ENCODE peak calls at places on chromosomes 3 and 15, in seven cellular contexts. H is ovary, O is HepG2, P is IMR-90, F is testis, G is Peyer's patch, L is tibial nerve. Q is an unnamed sample.

GRCh38 chr3:15645740-15646490 is 44.4 kb downstream of the BTD start:
- DNase-seq in H (peak), O (no peak), P (peak), F (no peak), G (no peak), L (no peak), Q (no peak)

GRCh38 chr3:188006726-188007393 is 147.1 kb upstream of the LPP start:
- DNase-seq in H (no peak), O (no peak), P (no peak), F (no peak), G (no peak), L (no peak), Q (no peak)

GRCh38 chr15:74525946-74526345 is 15.1 kb upstream of the ARID3B start:
- DNase-seq in H (no peak), O (no peak), P (peak), F (no peak), G (no peak), L (no peak), Q (no peak)

GRCh38 chr3:118972974-118973373 is 61.7 kb downstream of the IGSF11 start:
- DNase-seq in H (no peak), O (no peak), P (no peak), F (no peak), G (no peak), L (no peak), Q (no peak)

GRCh38 chr3:63349583-63350177 is 71.6 kb downstream of the SYNPR start:
- DNase-seq in H (no peak), O (peak), P (peak), F (peak), G (peak), L (no peak), Q (no peak)

GRCh38 chr15:88636039-88636438 is 2.8 kb upstream of the ISG20 start:
- DNase-seq in H (no peak), O (no peak), P (no peak), F (no peak), G (peak), L (no peak), Q (no peak)

GRCh38 chr3:190117995-190118394 is 2.7 kb downstream of the P3H2 start:
- DNase-seq in H (no peak), O (no peak), P (peak), F (no peak), G (no peak), L (no peak), Q (no peak)

GRCh38 chr3:190074817-190075216 is 45.9 kb downstream of the P3H2 start:
- DNase-seq in H (no peak), O (no peak), P (no peak), F (no peak), G (no peak), L (no peak), Q (no peak)

GRCh38 chr3:125165948-125166553 is 46.5 kb downstream of the SLC12A8 start:
- DNase-seq in H (no peak), O (no peak), P (no peak), F (no peak), G (no peak), L (no peak), Q (no peak)

GRCh38 chr3:8869613-8870012 is 93.7 kb downstream of the RAD18 start:
- DNase-seq in H (no peak), O (peak), P (peak), F (no peak), G (no peak), L (no peak), Q (no peak)

GRCh38 chr15:101549647-101550046 is 60.1 kb upstream of the PCSK6 start:
- DNase-seq in H (no peak), O (no peak), P (no peak), F (no peak), G (no peak), L (no peak), Q (no peak)

GRCh38 chr3:11668243-11669232 is 24.8 kb upstream of the VGLL4 start:
- DNase-seq in H (no peak), O (no peak), P (peak), F (no peak), G (no peak), L (no peak), Q (no peak)

GRCh38 chr15:59632714-59633113 is 21.1 kb downstream of the GCNT3 start:
- DNase-seq in H (no peak), O (peak), P (no peak), F (peak), G (no peak), L (no peak), Q (no peak)

GRCh38 chr3:105853801-105854432 is 14.9 kb downstream of the CBLB start:
- DNase-seq in H (no peak), O (no peak), P (no peak), F (no peak), G (peak), L (no peak), Q (no peak)
- TF ChIP-seq POLR2A in H (no peak), O (no peak), P (no peak), F (no peak), G (no peak), L (no peak), Q (no peak)

GRCh38 chr15:90231028-90232017 is 2.4 kb downstream of the CIB1 start:
- DNase-seq in H (no peak), O (no peak), P (no peak), F (peak), G (peak), L (no peak), Q (peak)
- H3K27ac ChIP-seq in H (no peak), O (no peak), P (no peak), F (no peak), G (peak), L (peak), Q (peak)

DNA sequence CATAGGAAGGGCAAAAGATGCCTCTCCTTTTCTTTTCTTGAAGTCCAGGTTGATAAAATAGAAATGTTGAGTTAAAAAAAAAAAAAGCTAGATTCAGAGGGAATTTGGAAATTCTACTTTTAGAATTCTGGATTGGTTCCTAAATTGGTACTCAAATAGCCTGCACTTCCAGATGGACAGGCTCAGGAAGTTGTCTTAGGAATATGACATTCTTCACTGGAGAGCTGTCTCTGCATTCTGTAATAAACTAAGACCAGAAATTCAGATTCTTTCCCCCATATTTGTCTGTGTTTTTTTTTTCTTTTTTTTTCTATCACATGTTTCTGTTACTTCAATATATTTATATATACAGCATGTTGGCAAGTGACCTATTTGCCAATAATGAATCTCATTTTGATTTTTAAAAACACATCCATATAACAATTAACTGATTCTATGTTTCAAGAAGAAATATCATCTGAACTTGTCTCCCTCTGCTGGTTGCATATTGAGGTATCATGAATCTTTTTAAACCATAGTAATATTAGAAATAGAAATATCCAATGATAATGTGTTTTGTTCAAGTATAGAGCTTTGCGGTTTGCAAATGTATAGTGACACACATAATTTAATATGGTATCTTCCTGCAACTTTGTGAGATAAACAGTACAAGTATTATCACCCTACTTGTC is 8.5 kb upstream of the LSAMP start:
- DNase-seq in H (no peak), O (no peak), P (peak), F (no peak), G (no peak), L (no peak), Q (no peak)
- TF ChIP-seq CTCF in H (no peak), O (no peak), P (peak), F (no peak), G (no peak), L (no peak), Q (no peak)

DNA sequence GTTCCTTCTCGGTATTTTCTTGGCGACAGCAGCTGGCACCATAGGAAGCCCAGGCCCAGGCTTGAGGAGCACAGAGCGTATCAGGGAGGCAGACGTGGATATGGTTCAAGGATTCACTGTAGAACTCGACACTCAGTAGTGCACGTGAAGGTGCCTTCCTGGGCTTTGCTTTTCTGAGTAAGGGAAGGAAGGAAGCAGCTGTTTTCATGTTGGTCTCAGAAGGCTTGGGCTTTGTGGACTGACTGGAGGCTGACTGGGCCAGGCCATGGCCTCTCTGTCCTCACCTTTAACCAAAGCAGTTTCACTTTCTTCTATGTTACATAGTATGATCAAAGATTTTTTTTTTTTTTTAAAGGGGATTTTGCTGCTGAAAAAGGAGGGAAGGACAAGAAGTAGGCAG is 6.9 kb upstream of the GHRL start:
- DNase-seq in H (no peak), O (no peak), P (no peak), F (no peak), G (no peak), L (no peak), Q (no peak)
- TF ChIP-seq POLR2A in H (no peak), O (no peak), P (no peak), F (no peak), G (no peak), L (no peak), Q (no peak)

DNA sequence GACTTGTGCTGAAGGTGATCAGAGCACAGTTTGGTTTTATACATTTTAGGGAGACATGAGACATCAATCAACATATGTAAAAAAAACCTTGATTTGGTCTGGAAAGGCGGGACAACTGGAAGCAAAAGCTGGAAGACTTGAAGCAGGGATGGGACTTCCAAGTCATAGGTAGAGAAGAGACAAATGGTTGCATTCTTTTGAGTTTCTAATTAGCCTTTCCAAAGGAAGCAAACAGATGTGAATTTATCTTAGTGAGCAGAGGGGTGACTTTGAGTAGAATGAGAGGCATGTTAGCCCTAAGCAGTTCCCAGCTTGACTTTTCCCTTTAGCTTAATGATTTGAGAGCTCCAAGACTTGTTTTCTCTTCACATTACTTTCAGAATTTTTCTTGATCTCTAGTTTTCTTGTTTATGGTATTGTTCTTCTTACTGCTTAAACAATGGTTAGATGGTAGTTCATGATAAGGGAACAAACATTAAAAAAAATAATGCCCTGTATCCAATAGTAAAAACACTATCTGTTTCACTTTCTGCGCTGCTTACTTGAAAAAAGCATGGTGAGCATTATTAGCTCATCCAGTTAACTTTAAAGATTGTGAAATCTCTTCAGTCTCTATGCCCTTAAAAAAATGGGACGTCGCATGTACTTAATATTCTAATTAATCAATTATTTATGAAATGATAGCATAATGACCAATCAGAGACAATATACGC is 48.5 kb upstream of the BCHE start:
- DNase-seq in H (no peak), O (no peak), P (no peak), F (no peak), G (no peak), L (no peak), Q (no peak)
- H3K27ac ChIP-seq in H (no peak), O (no peak), P (no peak), F (no peak), G (no peak), L (no peak), Q (no peak)

GRCh38 chr3:167872941-167873340 is 137.4 kb downstream of the SERPINI1 start:
- DNase-seq in H (no peak), O (no peak), P (no peak), F (no peak), G (no peak), L (no peak), Q (no peak)
- TF ChIP-seq CTCF in H (no peak), O (no peak), P (peak), F (no peak), G (no peak), L (no peak), Q (no peak)

DNA sequence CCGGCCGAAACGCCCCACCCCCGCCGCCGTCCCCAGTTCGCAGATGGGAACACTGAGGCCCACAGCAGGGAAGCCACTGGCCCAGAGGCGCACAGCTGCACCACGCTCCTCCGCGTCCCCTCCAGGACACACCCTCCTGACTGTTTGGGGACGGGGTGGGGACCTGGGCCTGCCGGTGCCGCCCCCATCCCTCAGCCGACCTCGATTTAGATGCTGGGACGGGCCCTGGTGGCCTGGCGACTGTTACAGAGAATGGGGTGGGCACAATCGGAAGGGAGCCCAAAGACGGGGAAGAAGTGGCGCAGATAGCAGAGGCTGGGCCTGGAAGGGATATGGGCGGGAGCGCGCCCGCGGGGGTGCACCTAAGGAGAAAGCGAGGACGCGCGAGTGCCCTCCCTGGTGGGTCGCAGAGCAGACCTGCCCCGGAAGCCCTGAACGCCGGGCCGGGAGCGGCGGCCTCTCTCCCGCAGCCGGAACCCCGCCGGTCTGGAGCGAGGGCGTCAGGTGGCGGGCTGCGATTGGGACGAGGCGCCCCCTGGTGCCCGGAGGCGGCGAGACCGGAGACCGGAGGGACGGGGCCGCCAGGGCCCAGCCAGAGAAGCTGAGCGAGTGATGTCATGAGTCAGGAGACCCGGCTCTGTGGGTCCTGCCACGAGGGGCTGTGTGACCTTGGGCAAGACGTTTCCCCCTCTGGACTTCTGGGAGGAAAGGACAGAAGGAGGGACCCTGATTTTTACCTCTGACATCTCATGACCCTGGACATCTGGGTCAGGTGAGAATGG is 78.4 kb downstream of the IQSEC1 start:
- DNase-seq in H (peak), O (peak), P (peak), F (peak), G (peak), L (peak), Q (peak)
- TF ChIP-seq POLR2A in H (peak), O (peak), P (no peak), F (no peak), G (peak), L (peak), Q (peak)

DNA sequence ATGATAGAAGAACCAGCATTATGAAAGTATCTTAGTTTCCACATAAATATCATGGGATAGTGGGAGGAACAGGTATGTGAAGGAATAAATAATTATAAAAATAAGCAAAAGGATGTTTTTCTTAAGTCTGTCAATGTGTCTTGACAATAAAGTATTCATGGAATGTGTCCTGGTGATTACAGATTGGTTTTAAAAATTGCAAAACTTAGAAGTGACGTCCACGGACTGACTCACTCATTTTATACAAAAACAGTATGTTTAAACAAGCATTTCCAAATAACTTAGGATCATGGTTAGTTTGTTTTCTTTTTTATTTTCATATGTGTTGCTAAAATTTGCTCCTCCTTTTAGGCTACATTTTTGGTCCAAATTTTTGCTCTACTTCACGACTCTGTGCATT is 687.0 kb upstream of the NECTIN3 start:
- DNase-seq in H (no peak), O (no peak), P (peak), F (no peak), G (no peak), L (no peak), Q (no peak)
- H3K27ac ChIP-seq in H (no peak), O (no peak), P (peak), F (no peak), G (no peak), L (no peak), Q (no peak)

DNA sequence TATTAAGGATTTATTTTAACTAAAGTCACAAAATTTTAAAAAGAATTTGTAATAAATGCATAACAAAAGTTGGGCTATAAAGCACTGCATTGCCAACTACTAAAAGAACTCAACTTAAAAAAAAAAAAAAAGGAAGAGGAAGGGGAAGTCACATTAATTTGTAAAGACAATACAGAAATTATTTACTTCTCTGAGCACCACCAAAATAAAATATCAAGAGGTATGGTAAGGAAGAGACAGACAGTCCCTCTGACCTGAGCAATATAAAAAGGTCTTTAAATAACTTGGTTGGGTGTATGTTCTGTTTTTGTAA is 83.5 kb downstream of the UACA start:
- DNase-seq in H (no peak), O (no peak), P (no peak), F (no peak), G (no peak), L (no peak), Q (no peak)
- TF ChIP-seq CTCF in H (no peak), O (no peak), P (no peak), F (no peak), G (no peak), L (no peak), Q (no peak)

GRCh38 chr3:129616291-129616690 is 9.8 kb upstream of the PLXND1 start:
- DNase-seq in H (peak), O (no peak), P (no peak), F (no peak), G (no peak), L (no peak), Q (no peak)

GRCh38 chr3:129615751-129616281 is 9.3 kb upstream of the PLXND1 start:
- DNase-seq in H (peak), O (no peak), P (no peak), F (no peak), G (no peak), L (no peak), Q (no peak)

GRCh38 chr3:129614435-129614834 is 8.0 kb upstream of the PLXND1 start:
- DNase-seq in H (no peak), O (no peak), P (no peak), F (no peak), G (no peak), L (no peak), Q (no peak)

GRCh38 chr3:129613205-129613740 is 6.8 kb upstream of the PLXND1 start:
- DNase-seq in H (no peak), O (no peak), P (no peak), F (no peak), G (no peak), L (no peak), Q (no peak)

GRCh38 chr3:129614927-129615363 is 8.5 kb upstream of the PLXND1 start:
- DNase-seq in H (peak), O (no peak), P (no peak), F (peak), G (no peak), L (peak), Q (no peak)
- TF ChIP-seq POLR2A in H (no peak), O (no peak), P (no peak), F (no peak), G (no peak), L (no peak), Q (peak)

Q was measured in esophagus squamous epithelium.